ENCODE peak calls at places on chromosome 14, in six cellular contexts. C is stimulated activated CD4-positive, alpha-beta T cell treated with anti-CD3 and anti-CD28 coated beads, Interleukin-1b, Interleukin-23, amount 100 ng/mL, for 48 hours; Y is HL-60; Q is thoracic aorta; D is NCI-H1436 treated with DMSO at 0.1 percent for 48 hours; S is fibroblast of mammary gland. N is an unnamed sample.
A peak's percentile ranks its signal among the peaks of the same experiment; 100 is the strongest.

GRCh38 chr14:93082576-93083001 is 33.1 kb downstream of the ITPK1 start:
- DNase-seq in C (no peak), Y (no peak), Q (no peak), D (no peak), S (no peak), N (no peak)

GRCh38 chr14:31449971-31450610 is 7.2 kb downstream of the DTD2 start:
- DNase-seq in C (no peak), Y (no peak), Q (no peak), D (no peak), S (peak; percentile 61), N (no peak)

GRCh38 chr14:33218030-33218429 is 279.4 kb downstream of the NPAS3 start:
- DNase-seq in C (no peak), Y (no peak), Q (no peak), D (no peak), S (peak; percentile 2), N (no peak)

GRCh38 chr14:71397371-71397770 is 490.1 kb downstream of the PCNX1 start:
- DNase-seq in C (no peak), Y (no peak), Q (no peak), D (no peak), S (no peak), N (no peak)

GRCh38 chr14:35384386-35385041 is 20.0 kb downstream of the NFKBIA start:
- DNase-seq in C (no peak), Y (no peak), Q (no peak), D (no peak), S (peak; percentile 98), N (peak; percentile 84)

GRCh38 chr14:59120931-59121330 is 67.5 kb upstream of the DAAM1 start:
- DNase-seq in C (no peak), Y (no peak), Q (no peak), D (no peak), S (no peak), N (no peak)

GRCh38 chr14:76918751-76919421 is 92.7 kb downstream of the LRRC74A start:
- DNase-seq in C (no peak), Y (no peak), Q (peak; percentile 88), D (no peak), S (peak; percentile 98), N (peak; percentile 91)

GRCh38 chr14:53927171-53927570 is 29.5 kb downstream of the BMP4 start:
- DNase-seq in C (no peak), Y (no peak), Q (no peak), D (no peak), S (peak; percentile 12), N (no peak)

GRCh38 chr14:49863483-49864262 is 11.1 kb upstream of the NEMF start:
- DNase-seq in C (no peak), Y (no peak), Q (no peak), D (no peak), S (no peak), N (no peak)

GRCh38 chr14:92789457-92790089 is 4.5 kb upstream of the GOLGA5 start:
- DNase-seq in C (no peak), Y (no peak), Q (no peak), D (no peak), S (peak; percentile 24), N (no peak)

GRCh38 chr14:103528158-103528511 is 861 bp upstream of the TRMT61A start:
- DNase-seq in C (no peak), Y (no peak), Q (no peak), D (no peak), S (no peak), N (no peak)

GRCh38 chr14:103127861-103128598 is 4.8 kb downstream of the TNFAIP2 start:
- DNase-seq in C (no peak), Y (no peak), Q (no peak), D (no peak), S (no peak), N (no peak)

GRCh38 chr14:100541621-100542560 is 45.3 kb downstream of the BEGAIN start:
- DNase-seq in C (no peak), Y (no peak), Q (no peak), D (no peak), S (no peak), N (no peak)

GRCh38 chr14:95311752-95312151 is 8.0 kb downstream of the CLMN start:
- DNase-seq in C (no peak), Y (peak; percentile 43), Q (no peak), D (no peak), S (peak; percentile 54), N (no peak)

GRCh38 chr14:34710006-34710405 is 4.4 kb downstream of the CFL2 start:
- DNase-seq in C (no peak), Y (no peak), Q (no peak), D (no peak), S (no peak), N (no peak)

GRCh38 chr14:104093366-104094055 is 8.0 kb downstream of the ASPG start:
- DNase-seq in C (no peak), Y (no peak), Q (no peak), D (no peak), S (no peak), N (no peak)

GRCh38 chr14:56207626-56208297 is 89.6 kb downstream of the PELI2 start:
- DNase-seq in C (no peak), Y (no peak), Q (no peak), D (no peak), S (no peak), N (no peak)

GRCh38 chr14:36019126-36019525 is 157.4 kb downstream of the PTCSC3 start:
- DNase-seq in C (no peak), Y (no peak), Q (no peak), D (no peak), S (peak; percentile 6), N (no peak)

GRCh38 chr14:101337053-101337452 is 224.2 kb upstream of the DIO3 start:
- DNase-seq in C (no peak), Y (no peak), Q (no peak), D (no peak), S (no peak), N (no peak)

GRCh38 chr14:51653855-51654548 is 2.3 kb downstream of the FRMD6 start:
- DNase-seq in C (no peak), Y (no peak), Q (no peak), D (no peak), S (peak; percentile 45), N (no peak)

GRCh38 chr14:50301914-50302313 is 10.1 kb downstream of the L2HGDH start:
- DNase-seq in C (no peak), Y (no peak), Q (no peak), D (no peak), S (no peak), N (no peak)

GRCh38 chr14:92686411-92686762 is 62.0 kb downstream of the LGMN start:
- DNase-seq in C (no peak), Y (no peak), Q (no peak), D (no peak), S (no peak), N (no peak)

GRCh38 chr14:45810152-45810872 is 557.3 kb upstream of the MIS18BP1 start:
- DNase-seq in C (no peak), Y (no peak), Q (no peak), D (no peak), S (no peak), N (no peak)

GRCh38 chr14:77903233-77903632 is 103.3 kb downstream of the ADCK1 start:
- DNase-seq in C (no peak), Y (no peak), Q (no peak), D (no peak), S (peak; percentile 79), N (no peak)

GRCh38 chr14:99244960-99245340 is 27.0 kb downstream of the BCL11B start:
- DNase-seq in C (no peak), Y (no peak), Q (no peak), D (no peak), S (no peak), N (no peak)

GRCh38 chr14:32694795-32695449 is 243.8 kb upstream of the NPAS3 start:
- DNase-seq in C (no peak), Y (no peak), Q (no peak), D (no peak), S (no peak), N (no peak)

GRCh38 chr14:27929823-27930347 is 836.7 kb upstream of the FOXG1 start:
- DNase-seq in C (no peak), Y (no peak), Q (no peak), D (peak; percentile 86), S (no peak), N (no peak)

GRCh38 chr14:103195828-103196615 is 72.8 kb downstream of the TNFAIP2 start:
- DNase-seq in C (no peak), Y (no peak), Q (no peak), D (no peak), S (no peak), N (no peak)

GRCh38 chr14:30444451-30444850 is 114.5 kb upstream of the G2E3 start:
- DNase-seq in C (no peak), Y (no peak), Q (no peak), D (no peak), S (no peak), N (no peak)

GRCh38 chr14:103527408-103528157 is 1.4 kb upstream of the TRMT61A start:
- DNase-seq in C (peak; percentile 61), Y (no peak), Q (no peak), D (no peak), S (peak; percentile 82), N (no peak)

GRCh38 chr14:35123388-35123703 is 994 bp downstream of the PRORP start:
- DNase-seq in C (no peak), Y (no peak), Q (no peak), D (no peak), S (no peak), N (no peak)